ENCODE peak calls at places on chromosomes 16 and 17, in nine cellular contexts. S is AG20443, O is NCI-H1048, H is kidney tubule cell, T is right lobe of liver, A is T1000, U is SJCRH30, D is NCI-H526 treated with DMSO at 0.1 percent for 48 hours, Q is upper lobe of right lung. X is an unnamed sample.

GRCh38 chr17:83073389-83074063 is 5.9 kb upstream of the METRNL start:
- DNase-seq in Q (no peak), D (no peak), A (peak), O (no peak), S (no peak), H (peak), U (peak), T (no peak), X (no peak)

GRCh38 chr17:67359960-67360817 is 6.2 kb downstream of the PSMD12 start:
- DNase-seq in A (no peak), T (no peak), S (no peak), D (no peak), Q (no peak), H (peak), U (no peak), O (no peak), X (no peak)

GRCh38 chr17:48077555-48077954 is 23.7 kb downstream of the CBX1 start:
- DNase-seq in U (no peak), A (no peak), S (no peak), T (no peak), O (no peak), Q (no peak), D (no peak), H (peak), X (no peak)

GRCh38 chr16:72199938-72200337 is 28.0 kb upstream of the PMFBP1 start:
- DNase-seq in A (no peak), T (no peak), O (no peak), Q (no peak), H (no peak), U (no peak), D (no peak), S (no peak), X (no peak)

GRCh38 chr17:66493283-66494019 is 191.0 kb downstream of the PRKCA start:
- DNase-seq in O (no peak), D (no peak), U (no peak), S (peak), A (no peak), T (no peak), Q (no peak), H (peak), X (no peak)

GRCh38 chr17:35171834-35172233 is 22.4 kb downstream of the SLC35G3 start:
- DNase-seq in O (no peak), A (no peak), D (no peak), S (no peak), U (no peak), T (no peak), Q (no peak), H (no peak), X (no peak)

GRCh38 chr16:85514601-85515318 is 98.4 kb upstream of the GSE1 start:
- DNase-seq in S (peak), H (peak), A (peak), O (no peak), U (peak), Q (peak), D (no peak), T (peak), X (no peak)

GRCh38 chr16:69520800-69521602 is 44.8 kb upstream of the NFAT5 start:
- DNase-seq in Q (no peak), U (no peak), D (no peak), H (no peak), O (no peak), S (peak), A (no peak), T (no peak), X (no peak)

GRCh38 chr17:56715613-56716357 is 117.9 kb downstream of the C17orf67 start:
- DNase-seq in O (peak), T (peak), Q (peak), A (peak), H (peak), D (peak), U (peak), S (peak), X (peak)

GRCh38 chr16:10511829-10512228 is 68.6 kb downstream of the EMP2 start:
- DNase-seq in A (no peak), O (no peak), Q (no peak), T (no peak), D (no peak), U (no peak), S (no peak), H (peak), X (peak)

GRCh38 chr16:12147681-12148479 is 171.3 kb downstream of the SNX29 start:
- DNase-seq in O (no peak), U (peak), A (no peak), Q (no peak), T (no peak), D (no peak), S (no peak), H (peak), X (no peak)

GRCh38 chr17:19389386-19389785 is 2.4 kb upstream of the MFAP4 start:
- DNase-seq in T (peak), U (no peak), A (no peak), H (no peak), Q (no peak), D (no peak), O (no peak), S (no peak), X (no peak)

GRCh38 chr17:73122953-73123605 is 30.6 kb upstream of the SLC39A11 start:
- DNase-seq in Q (no peak), O (no peak), H (no peak), S (no peak), D (no peak), U (no peak), A (no peak), T (no peak), X (no peak)

GRCh38 chr16:49951568-49952195 is 73.3 kb upstream of the CNEP1R1 start:
- DNase-seq in D (no peak), H (no peak), Q (no peak), U (no peak), T (no peak), O (no peak), A (no peak), S (no peak), X (no peak)

GRCh38 chr17:42340691-42341127 is 47.5 kb downstream of the STAT3 start:
- DNase-seq in U (no peak), H (no peak), O (no peak), S (no peak), A (no peak), T (no peak), Q (no peak), D (no peak), X (no peak)